ENCODE peak calls at places on chromosomes 1 and 21, in seven cellular contexts. Z is AG10803, O is brain microvascular endothelial cell, A is NB4, U is glutamatergic neuron, G is foreskin fibroblast, E is AG04450. V is an unnamed sample.

GRCh38 chr1:182041615-182042014 is 19.9 kb downstream of the ZNF648 start:
- DNase-seq in Z (peak; percentile 22), O (no peak), A (peak; percentile 64), U (no peak), G (no peak), E (no peak), V (no peak)

GRCh38 chr1:248873409-248873992 is 14.6 kb upstream of the ZNF692 start:
- DNase-seq in Z (peak; percentile 95), O (peak; percentile 96), A (peak; percentile 94), U (peak; percentile 96), G (peak; percentile 91), E (peak; percentile 94), V (peak; percentile 98)

GRCh38 chr1:48470506-48470905 is 1.5 kb downstream of the SPATA6 start:
- DNase-seq in Z (peak; percentile 8), O (no peak), A (no peak), U (no peak), G (no peak), E (no peak), V (peak; percentile 20)

GRCh38 chr1:59568158-59568935 is 246.4 kb upstream of the HOOK1 start:
- DNase-seq in Z (peak; percentile 49), O (peak; percentile 21), A (no peak), U (no peak), G (no peak), E (no peak), V (no peak)

GRCh38 chr1:164440222-164440621 is 118.8 kb upstream of the PBX1 start:
- DNase-seq in Z (peak; percentile 51), O (peak; percentile 18), A (peak; percentile 6), U (no peak), G (no peak), E (no peak), V (peak; percentile 16)

GRCh38 chr1:20719871-20720620 is 2.2 kb upstream of the KIF17 start:
- DNase-seq in Z (no peak), O (no peak), A (no peak), U (no peak), G (no peak), E (no peak), V (no peak)

GRCh38 chr1:3942416-3943122 is 42.5 kb upstream of the C1orf174 start:
- DNase-seq in Z (no peak), O (no peak), A (no peak), U (no peak), G (no peak), E (no peak), V (no peak)

GRCh38 chr1:160419150-160419837 is 18.9 kb downstream of the VANGL2 start:
- DNase-seq in Z (no peak), O (no peak), A (no peak), U (no peak), G (no peak), E (no peak), V (no peak)

GRCh38 chr1:150764617-150765090 is 924 bp downstream of the CTSS start:
- DNase-seq in Z (peak; percentile 84), O (peak; percentile 23), A (peak; percentile 38), U (no peak), G (peak; percentile 76), E (peak; percentile 87), V (no peak)

GRCh38 chr1:29186707-29187106 is 5.0 kb upstream of the SRSF4 start:
- DNase-seq in Z (no peak), O (no peak), A (no peak), U (no peak), G (no peak), E (no peak), V (no peak)

GRCh38 chr1:200495901-200496300 is 86.1 kb upstream of the ZNF281 start:
- DNase-seq in Z (no peak), O (no peak), A (no peak), U (no peak), G (no peak), E (no peak), V (no peak)

GRCh38 chr1:86503477-86504129 is 34.9 kb downstream of the CLCA1 start:
- DNase-seq in Z (no peak), O (no peak), A (no peak), U (peak; percentile 22), G (no peak), E (peak; percentile 6), V (peak; percentile 27)

GRCh38 chr1:81729239-81729638 is 71.5 kb upstream of the ADGRL2 start:
- DNase-seq in Z (no peak), O (no peak), A (no peak), U (no peak), G (no peak), E (no peak), V (no peak)

GRCh38 chr1:81730881-81731280 is 69.9 kb upstream of the ADGRL2 start:
- DNase-seq in Z (no peak), O (no peak), A (no peak), U (no peak), G (no peak), E (no peak), V (no peak)

GRCh38 chr1:81733465-81733864 is 67.3 kb upstream of the ADGRL2 start:
- DNase-seq in Z (no peak), O (no peak), A (no peak), U (no peak), G (no peak), E (no peak), V (no peak)

GRCh38 chr1:81729818-81730217 is 70.9 kb upstream of the ADGRL2 start:
- DNase-seq in Z (no peak), O (no peak), A (no peak), U (no peak), G (no peak), E (no peak), V (no peak)

GRCh38 chr1:81731989-81732388 is 68.7 kb upstream of the ADGRL2 start:
- DNase-seq in Z (no peak), O (no peak), A (no peak), U (no peak), G (no peak), E (no peak), V (no peak)
- TF ChIP-seq CTCF in Z (no peak), O (no peak), A (no peak), U (no peak), G (no peak), E (no peak), V (no peak)

GRCh38 chr1:101239095-101240040 is 2.5 kb downstream of the S1PR1 start:
- DNase-seq in Z (no peak), O (no peak), A (peak; percentile 63), U (no peak), G (no peak), E (no peak), V (no peak)
- TF ChIP-seq CTCF in Z (no peak), O (no peak), A (no peak), U (peak; percentile 60), G (no peak), E (no peak), V (peak; percentile 14)

DNA sequence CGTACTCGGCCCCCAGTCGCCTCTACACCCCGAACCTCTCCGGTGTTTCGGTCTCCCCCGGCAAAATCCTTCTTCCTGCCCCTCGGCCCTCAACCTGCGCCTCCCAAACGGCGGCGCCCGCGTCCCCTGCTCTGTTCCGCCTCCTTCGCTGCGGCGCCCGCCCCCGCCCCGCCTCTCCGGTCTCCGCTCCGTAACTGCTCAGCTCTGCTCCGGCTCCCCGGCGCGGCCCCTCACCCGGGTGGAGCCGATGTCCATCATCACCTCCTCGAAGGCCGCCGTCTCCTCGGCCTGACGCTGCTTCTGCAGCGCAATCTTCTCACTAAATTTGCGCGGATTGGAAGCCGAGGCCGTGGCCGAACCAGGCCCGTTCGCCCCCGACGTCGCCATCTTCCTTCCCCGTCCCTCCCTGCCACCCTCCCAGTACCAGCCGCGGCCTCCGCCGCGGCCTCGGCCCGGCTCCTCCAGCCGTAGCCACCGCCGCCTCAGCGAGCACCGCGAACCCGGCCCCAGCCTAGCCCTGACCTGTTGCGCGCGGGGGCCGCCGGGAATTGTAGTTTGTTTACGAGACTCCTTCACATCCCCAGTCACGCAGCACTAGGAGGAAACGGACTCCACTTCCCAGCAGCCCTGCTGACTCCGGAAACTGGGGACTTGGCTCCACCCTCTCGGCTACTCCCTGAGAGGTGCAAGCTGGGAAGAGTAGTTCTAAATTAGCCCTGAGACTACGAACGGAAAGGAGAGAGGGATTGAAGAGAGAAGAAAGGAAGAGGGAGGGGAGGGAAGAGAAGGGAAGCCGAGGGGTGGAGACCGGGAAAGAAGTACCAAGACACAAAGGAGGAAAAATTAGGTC is at the start of gene CRTC2:
- DNase-seq in Z (peak; percentile 98), O (peak; percentile 98), A (peak; percentile 98), U (peak; percentile 99), G (peak; percentile 98), E (peak; percentile 95), V (peak; percentile 98)
- TF ChIP-seq CTCF in Z (no peak), O (peak; percentile 8), A (no peak), U (no peak), G (no peak), E (no peak), V (no peak)

DNA sequence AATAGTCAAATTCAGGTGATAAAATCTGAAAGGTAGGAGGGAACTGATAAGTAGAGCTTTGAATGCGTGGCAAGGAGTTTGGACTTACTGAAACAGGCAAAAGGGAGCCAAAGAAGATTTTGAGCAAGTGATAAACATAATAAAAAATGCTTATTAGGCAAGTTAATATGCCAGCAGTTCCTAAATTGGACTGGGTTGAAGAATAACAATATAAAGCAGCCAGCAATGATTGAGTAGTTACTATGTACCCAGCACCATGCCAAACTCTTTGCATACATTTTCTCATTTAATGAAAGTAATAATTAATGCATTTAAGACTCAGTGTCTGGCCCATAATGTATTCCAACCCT is 23.8 kb upstream of the AHCYL1 start:
- DNase-seq in Z (no peak), O (no peak), A (no peak), U (no peak), G (no peak), E (no peak), V (no peak)
- TF ChIP-seq CTCF in Z (no peak), O (no peak), A (no peak), U (no peak), G (no peak), E (no peak), V (no peak)

GRCh38 chr1:232037774-232038388 is 411.3 kb downstream of the DISC1 start:
- DNase-seq in Z (no peak), O (no peak), A (no peak), U (no peak), G (no peak), E (no peak), V (no peak)
- TF ChIP-seq CTCF in Z (no peak), O (no peak), A (no peak), U (no peak), G (no peak), E (no peak), V (no peak)

GRCh38 chr1:54086754-54087153 is 33.3 kb downstream of the TCEANC2 start:
- DNase-seq in Z (no peak), O (no peak), A (no peak), U (no peak), G (no peak), E (no peak), V (no peak)
- TF ChIP-seq CTCF in Z (no peak), O (no peak), A (no peak), U (no peak), G (no peak), E (no peak), V (no peak)

GRCh38 chr21:28464988-28465387 is 527.7 kb downstream of the LTN1 start:
- DNase-seq in Z (no peak), O (no peak), A (no peak), U (no peak), G (no peak), E (no peak), V (no peak)
- TF ChIP-seq CTCF in Z (no peak), O (no peak), A (no peak), U (no peak), G (no peak), E (no peak), V (no peak)

GRCh38 chr1:31712625-31713024 is 8.8 kb upstream of the COL16A1 start:
- DNase-seq in Z (peak; percentile 92), O (peak; percentile 79), A (no peak), U (no peak), G (peak; percentile 77), E (peak; percentile 55), V (no peak)
- TF ChIP-seq CTCF in Z (no peak), O (no peak), A (no peak), U (no peak), G (no peak), E (no peak), V (no peak)